ENCODE peak calls at places on chromosomes 6 and 20, in nine cellular contexts. W is MM.1S, I is fibroblast of lung, Y is A549, S is K562, G is neuronal stem cell, V is endothelial cell of umbilical vein, J is OCI-LY7, L is neural progenitor cell. B is an unnamed sample. For H3K9me3, the result is how much of the 10 kb centered on the place peaks cover.

GRCh38 chr6:170288091-170288631 is 2.7 kb downstream of the DLL1 start:
- DNase-seq in W (no peak), I (no peak), Y (no peak), S (no peak), G (no peak), V (no peak), J (no peak), L (no peak), B (no peak)

GRCh38 chr6:153449279-153449678 is 318.2 kb upstream of the RGS17 start:
- DNase-seq in W (no peak), I (no peak), Y (no peak), S (no peak), G (no peak), V (no peak), J (no peak), L (no peak), B (no peak)

GRCh38 chr6:169802790-169803189 is 51.4 kb downstream of the ERMARD start:
- DNase-seq in W (no peak), I (no peak), Y (no peak), S (no peak), G (no peak), V (no peak), J (peak), L (no peak), B (no peak)

GRCh38 chr20:33285861-33286495 is 3.0 kb downstream of the BPIFB1 start:
- DNase-seq in W (no peak), I (no peak), Y (no peak), S (no peak), G (no peak), V (no peak), J (no peak), L (no peak), B (no peak)

GRCh38 chr6:162900503-162900902 is 172.7 kb downstream of the PACRG start:
- DNase-seq in W (no peak), I (no peak), Y (no peak), S (no peak), G (no peak), V (no peak), J (no peak), L (no peak), B (no peak)

GRCh38 chr6:42251500-42251899 is 33.8 kb upstream of the MRPS10 start:
- DNase-seq in W (no peak), I (peak), Y (no peak), S (no peak), G (no peak), V (no peak), J (no peak), L (no peak), B (no peak)

GRCh38 chr6:48610846-48611245 is 499.8 kb upstream of the PTCHD4 start:
- DNase-seq in W (no peak), I (peak), Y (no peak), S (no peak), G (no peak), V (peak), J (no peak), L (no peak), B (no peak)

GRCh38 chr20:47849596-47849995 is 64.3 kb upstream of the SULF2 start:
- DNase-seq in W (no peak), I (no peak), Y (no peak), S (no peak), G (no peak), V (no peak), J (no peak), L (no peak), B (no peak)

GRCh38 chr6:123448306-123448884 is 188.4 kb downstream of the TRDN start:
- DNase-seq in W (no peak), I (no peak), Y (no peak), S (peak), G (no peak), V (no peak), J (no peak), L (no peak), B (no peak)

GRCh38 chr20:37406010-37406998 is 60.4 kb downstream of the SRC start:
- DNase-seq in W (peak), I (peak), Y (peak), S (peak), G (no peak), V (peak), J (peak), L (peak), B (no peak)

GRCh38 chr20:63327229-63327745 is 33.9 kb downstream of the CHRNA4 start:
- DNase-seq in W (no peak), I (no peak), Y (no peak), S (no peak), G (no peak), V (no peak), J (no peak), L (no peak), B (no peak)

GRCh38 chr6:36827261-36828079 is 11.8 kb downstream of the CPNE5 start:
- DNase-seq in W (no peak), I (peak), Y (no peak), S (peak), G (no peak), V (peak), J (no peak), L (peak), B (peak)

GRCh38 chr6:109087661-109088264 is 6.9 kb downstream of the SESN1 start:
- DNase-seq in W (no peak), I (no peak), Y (no peak), S (no peak), G (no peak), V (no peak), J (no peak), L (no peak), B (no peak)

GRCh38 chr6:30935018-30935417 is 3.0 kb upstream of the SFTA2 start:
- DNase-seq in W (no peak), I (no peak), Y (no peak), S (peak), G (no peak), V (no peak), J (no peak), L (no peak), B (no peak)

GRCh38 chr6:5084787-5085637 is at the start of gene PPP1R3G:
- DNase-seq in W (peak), I (peak), Y (no peak), S (no peak), G (peak), V (peak), J (no peak), L (peak), B (no peak)

GRCh38 chr20:64146301-64146935 is 17.8 kb upstream of the MYT1 start:
- DNase-seq in W (no peak), I (no peak), Y (no peak), S (no peak), G (peak), V (no peak), J (no peak), L (peak), B (no peak)

GRCh38 chr6:38012573-38012972 is 193.0 kb downstream of the ZFAND3 start:
- DNase-seq in W (peak), I (peak), Y (peak), S (peak), G (no peak), V (peak), J (peak), L (peak), B (no peak)

GRCh38 chr6:36728289-36729168 is 30.9 kb downstream of the RAB44 start:
- DNase-seq in W (no peak), I (no peak), Y (no peak), S (no peak), G (no peak), V (no peak), J (no peak), L (no peak), B (no peak)

GRCh38 chr6:108446629-108447150 is 114.0 kb upstream of the FOXO3 start:
- DNase-seq in W (no peak), I (no peak), Y (no peak), S (peak), G (no peak), V (peak), J (no peak), L (peak), B (no peak)

GRCh38 chr20:42494290-42494689 is 695.4 kb downstream of the PTPRT start:
- DNase-seq in W (no peak), I (no peak), Y (no peak), S (no peak), G (no peak), V (no peak), J (no peak), L (no peak), B (no peak)

GRCh38 chr6:170522565-170523183 is 30.4 kb downstream of the PSMB1 start:
- DNase-seq in W (no peak), I (peak), Y (no peak), S (peak), G (peak), V (peak), J (no peak), L (peak), B (no peak)

GRCh38 chr6:142429195-142429594 is 127.4 kb downstream of the ADGRG6 start:
- DNase-seq in W (no peak), I (no peak), Y (no peak), S (no peak), G (no peak), V (peak), J (no peak), L (no peak), B (no peak)

GRCh38 chr20:63191400-63191799 is 24.5 kb downstream of the YTHDF1 start:
- DNase-seq in W (no peak), I (peak), Y (no peak), S (no peak), G (no peak), V (no peak), J (no peak), L (no peak), B (peak)

GRCh38 chr6:159760602-159761057 is 1.2 kb upstream of the ACAT2 start:
- DNase-seq in W (no peak), I (peak), Y (no peak), S (no peak), G (peak), V (peak), J (no peak), L (peak), B (peak)

GRCh38 chr6:67345946-67346345 is 1289.1 kb upstream of the ADGRB3 start:
- DNase-seq in W (no peak), I (peak), Y (no peak), S (no peak), G (no peak), V (no peak), J (peak), L (no peak), B (no peak)

GRCh38 chr20:24816907-24817306 is 132.2 kb upstream of the CST7 start:
- DNase-seq in W (no peak), I (no peak), Y (no peak), S (no peak), G (no peak), V (no peak), J (no peak), L (no peak), B (no peak)

GRCh38 chr20:36344517-36345132 is 38.5 kb downstream of the DLGAP4 start:
- DNase-seq in W (peak), I (peak), Y (peak), S (peak), G (peak), V (peak), J (peak), L (peak), B (peak)

GRCh38 chr20:53279735-53280134 is 307.6 kb downstream of the TSHZ2 start:
- DNase-seq in W (no peak), I (no peak), Y (no peak), S (no peak), G (no peak), V (no peak), J (no peak), L (no peak), B (no peak)

GRCh38 chr6:142377112-142377848 is 75.5 kb downstream of the ADGRG6 start:
- DNase-seq in W (no peak), I (peak), Y (no peak), S (peak), G (no peak), V (peak), J (no peak), L (peak), B (no peak)

GRCh38 chr6:155080876-155081845 is 86.0 kb downstream of the TIAM2 start:
- DNase-seq in W (no peak), I (peak), Y (no peak), S (no peak), G (no peak), V (peak), J (no peak), L (peak), B (no peak)

GRCh38 chr6:94769197-94769596 is 808.1 kb upstream of the MANEA start:
- DNase-seq in W (no peak), I (no peak), Y (no peak), S (no peak), G (peak), V (no peak), J (no peak), L (peak), B (no peak)

GRCh38 chr6:134394905-134395304 is 77.0 kb upstream of the SGK1 start:
- DNase-seq in W (no peak), I (no peak), Y (no peak), S (no peak), G (no peak), V (no peak), J (no peak), L (no peak), B (no peak)

GRCh38 chr6:91834813-91835212 is 1247.9 kb upstream of the MAP3K7 start:
- DNase-seq in W (no peak), I (no peak), Y (no peak), S (no peak), G (no peak), V (no peak), J (no peak), L (no peak), B (no peak)

GRCh38 chr6:81895511-81896185 is 143.2 kb upstream of the TENT5A start:
- DNase-seq in W (no peak), I (peak), Y (no peak), S (no peak), G (no peak), V (peak), J (no peak), L (no peak), B (peak)
- H3K4me2 ChIP-seq in W (no peak), I (peak), Y (peak), S (no peak), G (no peak), V (no peak), J (no peak), L (no peak), B (peak)

GRCh38 chr20:59676126-59676876 is 72.0 kb downstream of the PHACTR3 start:
- DNase-seq in W (no peak), I (no peak), Y (no peak), S (no peak), G (no peak), V (no peak), J (no peak), L (no peak), B (no peak)

GRCh38 chr20:59678951-59679350 is 74.6 kb downstream of the PHACTR3 start:
- DNase-seq in W (no peak), I (no peak), Y (no peak), S (no peak), G (no peak), V (no peak), J (no peak), L (no peak), B (no peak)

GRCh38 chr20:59678286-59678685 is 73.9 kb downstream of the PHACTR3 start:
- DNase-seq in W (no peak), I (no peak), Y (no peak), S (no peak), G (no peak), V (no peak), J (no peak), L (no peak), B (no peak)

GRCh38 chr20:59676877-59677140 is 72.5 kb downstream of the PHACTR3 start:
- DNase-seq in W (no peak), I (no peak), Y (no peak), S (no peak), G (no peak), V (no peak), J (no peak), L (no peak), B (no peak)

DNA sequence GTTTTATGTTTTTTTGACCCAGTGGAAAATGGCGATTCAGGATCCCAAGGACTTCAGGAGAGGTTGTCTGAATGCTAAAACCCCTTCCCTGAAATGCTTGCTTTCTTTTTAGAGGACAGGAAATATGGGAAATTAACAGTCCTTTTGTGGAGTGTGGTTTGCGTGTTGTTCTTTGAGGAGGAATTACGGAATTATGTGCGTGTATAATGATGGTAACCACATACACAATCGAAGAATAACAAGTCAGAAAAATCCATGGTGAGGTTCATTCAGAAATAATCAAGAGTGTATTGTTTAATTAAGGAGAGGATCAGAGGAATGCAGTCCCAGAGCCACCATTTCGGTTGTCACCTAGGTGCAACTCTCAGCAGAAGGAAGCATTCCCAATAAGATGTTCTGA is 73.2 kb downstream of the PHACTR3 start:
- DNase-seq in W (no peak), I (no peak), Y (no peak), S (no peak), G (no peak), V (no peak), J (no peak), L (no peak), B (no peak)
- H3K9me3 ChIP-seq in W (under half), I (under half), Y (under half), S (under half), G (under half), V (under half), J (under half), L (under half), B (under half)

GRCh38 chr20:575230-575629 is 31.6 kb upstream of the CSNK2A1 start:
- DNase-seq in W (no peak), I (no peak), Y (no peak), S (no peak), G (no peak), V (no peak), J (no peak), L (no peak), B (no peak)

GRCh38 chr20:571754-572331 is 28.3 kb upstream of the CSNK2A1 start:
- DNase-seq in W (no peak), I (peak), Y (no peak), S (peak), G (peak), V (no peak), J (no peak), L (peak), B (peak)

GRCh38 chr20:574297-574942 is 30.8 kb upstream of the CSNK2A1 start:
- DNase-seq in W (no peak), I (no peak), Y (no peak), S (no peak), G (no peak), V (peak), J (no peak), L (peak), B (peak)

GRCh38 chr20:572752-573151 is 29.2 kb upstream of the CSNK2A1 start:
- DNase-seq in W (no peak), I (no peak), Y (no peak), S (no peak), G (no peak), V (no peak), J (no peak), L (no peak), B (no peak)

DNA sequence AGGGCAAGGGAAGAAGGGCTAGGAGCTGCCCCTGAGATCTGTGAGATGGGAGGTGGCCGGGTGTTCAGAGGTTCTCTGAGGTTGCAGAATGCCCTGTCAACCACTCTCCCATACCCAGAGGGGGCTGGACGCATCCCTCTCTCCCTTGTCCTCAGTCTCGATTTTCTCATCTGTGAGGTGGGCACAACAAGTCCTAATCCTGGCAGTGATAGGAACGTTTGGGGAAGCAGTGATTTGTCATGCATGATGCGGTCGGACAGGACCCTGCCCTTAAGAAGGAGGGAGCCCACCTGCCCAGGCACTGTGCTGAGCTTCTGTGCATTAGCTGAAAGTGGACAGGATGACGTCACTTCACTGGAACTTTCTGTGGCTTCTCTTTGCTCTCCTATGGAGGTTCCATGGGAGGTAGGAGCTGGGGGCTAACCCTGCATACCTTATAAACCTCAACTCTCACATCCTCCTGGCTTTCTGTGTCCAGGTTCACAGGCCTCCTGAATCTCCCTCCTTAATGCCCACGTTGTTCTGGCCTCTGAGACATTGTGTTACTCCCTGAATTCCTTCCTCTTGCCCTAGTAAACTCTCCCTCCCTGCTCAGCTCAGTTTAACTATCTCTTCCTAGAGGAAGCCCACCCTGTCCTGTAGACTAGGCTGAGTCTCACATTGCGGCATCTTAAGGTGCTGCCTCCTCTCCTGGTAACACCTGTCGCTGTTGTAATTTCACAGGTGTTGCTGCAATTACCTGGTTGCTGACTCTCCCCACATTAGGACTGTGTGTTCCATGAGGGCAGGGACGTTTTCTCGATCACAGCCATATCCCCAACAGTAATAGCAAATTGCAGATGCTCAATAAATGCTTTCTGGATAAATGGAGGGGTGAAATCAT is 30.1 kb upstream of the CSNK2A1 start:
- DNase-seq in W (no peak), I (no peak), Y (no peak), S (no peak), G (no peak), V (no peak), J (no peak), L (no peak), B (no peak)
- H3K4me2 ChIP-seq in W (no peak), I (no peak), Y (no peak), S (no peak), G (no peak), V (peak), J (no peak), L (peak), B (no peak)

GRCh38 chr6:119384444-119384843 is 34.9 kb upstream of the MAN1A1 start:
- DNase-seq in W (no peak), I (peak), Y (no peak), S (no peak), G (no peak), V (no peak), J (no peak), L (no peak), B (no peak)
- H3K9me3 ChIP-seq in W (under half), I (under half), Y (under half), S (under half), G (under half), V (under half), J (half or more), L (under half), B (under half)